ENCODE peak calls at places on chromosomes 7 and 10, in four cellular contexts. F, O, I and R are unnamed samples.

GRCh38 chr10:25017247-25017590 is 807 bp downstream of the THNSL1 start:
- DNase-seq in F (no peak), I (no peak), O (peak; percentile 15), R (no peak)

GRCh38 chr7:108351715-108352114 is 104.5 kb downstream of the NRCAM start:
- DNase-seq in I (no peak), F (no peak), O (no peak), R (no peak)

GRCh38 chr7:117283371-117283770 is 39.5 kb downstream of the WNT2 start:
- DNase-seq in F (no peak), I (no peak), O (no peak), R (peak; percentile 79)

GRCh38 chr7:8357536-8357935 is 75.9 kb upstream of the NXPH1 start:
- DNase-seq in I (no peak), F (no peak), O (no peak), R (no peak)

GRCh38 chr7:111138196-111138569 is 47.3 kb downstream of the LRRN3 start:
- DNase-seq in O (no peak), I (peak; percentile 72), F (no peak), R (no peak)

GRCh38 chr7:4144801-4145470 is 537.2 kb upstream of the FOXK1 start:
- DNase-seq in O (no peak), I (no peak), F (peak; percentile 87), R (no peak)

GRCh38 chr10:132906836-132907235 is 35.5 kb downstream of the CFAP46 start:
- DNase-seq in I (no peak), O (no peak), F (peak; percentile 35), R (no peak)

GRCh38 chr7:5692845-5693278 is 88.6 kb downstream of the RNF216 start:
- DNase-seq in I (no peak), F (no peak), O (no peak), R (no peak)

GRCh38 chr10:15545266-15545665 is 174.2 kb upstream of the FAM171A1 start:
- DNase-seq in O (no peak), I (no peak), F (no peak), R (no peak)

GRCh38 chr10:117728087-117728486 is 185.5 kb downstream of the EMX2 start:
- DNase-seq in I (no peak), O (no peak), F (no peak), R (no peak)

GRCh38 chr7:18866359-18867036 is 250.9 kb downstream of the TWIST1 start:
- DNase-seq in O (no peak), F (peak; percentile 87), I (no peak), R (peak; percentile 99)

GRCh38 chr7:70177166-70177565 is 578.9 kb downstream of the AUTS2 start:
- DNase-seq in F (no peak), O (no peak), I (no peak), R (no peak)

GRCh38 chr10:119859422-119860258 is 13.0 kb downstream of the MCMBP start:
- DNase-seq in F (no peak), I (peak; percentile 59), O (no peak), R (no peak)

GRCh38 chr7:96045919-96046318 is 273.6 kb downstream of the DYNC1I1 start:
- DNase-seq in I (no peak), F (no peak), O (no peak), R (no peak)

GRCh38 chr7:585229-585711 is 65.6 kb upstream of the PDGFA start:
- DNase-seq in I (no peak), O (no peak), F (no peak), R (no peak)